ENCODE peak calls at places on chromosomes 5 and 9, in five cellular contexts. U, C, J, Z and T are unnamed samples.

GRCh38 chr5:170644501-170644900 is 139.0 kb upstream of the GABRP start:
- DNase-seq in U (no peak), C (no peak), J (no peak), Z (no peak), T (no peak)

GRCh38 chr5:178545156-178545555 is 45.0 kb downstream of the COL23A1 start:
- DNase-seq in U (no peak), C (no peak), J (no peak), Z (no peak), T (no peak)

GRCh38 chr5:132687995-132688394 is 14.2 kb downstream of the IL4 start:
- DNase-seq in U (no peak), C (no peak), J (no peak), Z (no peak), T (no peak)

GRCh38 chr9:35935755-35936509 is 22.0 kb downstream of the OR2S2 start:
- DNase-seq in U (no peak), C (no peak), J (no peak), Z (no peak), T (no peak)

GRCh38 chr5:39218482-39219381 is 631 bp downstream of the FYB1 start:
- DNase-seq in U (no peak), C (no peak), J (no peak), Z (no peak), T (no peak)

GRCh38 chr9:123359106-123359505 is 3.1 kb downstream of the CRB2 start:
- DNase-seq in U (no peak), C (no peak), J (no peak), Z (no peak), T (no peak)

GRCh38 chr5:98603456-98603855 is 170.0 kb upstream of the RGMB start:
- DNase-seq in U (no peak), C (no peak), J (no peak), Z (no peak), T (no peak)

GRCh38 chr9:124202447-124202971 is 55.2 kb upstream of the NEK6 start:
- DNase-seq in U (no peak), C (no peak), J (no peak), Z (no peak), T (no peak)

GRCh38 chr5:172958268-172959046 is 767 bp upstream of the RPL26L1 start:
- DNase-seq in U (peak; percentile 29), C (peak; percentile 47), J (peak; percentile 95), Z (peak; percentile 33), T (peak; percentile 74)

GRCh38 chr9:106961623-106962022 is 98.7 kb downstream of the ZNF462 start:
- DNase-seq in U (no peak), C (no peak), J (no peak), Z (no peak), T (no peak)

GRCh38 chr5:59066367-59067163 is 483.7 kb downstream of the RAB3C start:
- DNase-seq in U (no peak), C (no peak), J (no peak), Z (no peak), T (no peak)
- TF ChIP-seq JUND in U (no peak), C (no peak), J (no peak), Z (no peak), T (no peak)

DNA sequence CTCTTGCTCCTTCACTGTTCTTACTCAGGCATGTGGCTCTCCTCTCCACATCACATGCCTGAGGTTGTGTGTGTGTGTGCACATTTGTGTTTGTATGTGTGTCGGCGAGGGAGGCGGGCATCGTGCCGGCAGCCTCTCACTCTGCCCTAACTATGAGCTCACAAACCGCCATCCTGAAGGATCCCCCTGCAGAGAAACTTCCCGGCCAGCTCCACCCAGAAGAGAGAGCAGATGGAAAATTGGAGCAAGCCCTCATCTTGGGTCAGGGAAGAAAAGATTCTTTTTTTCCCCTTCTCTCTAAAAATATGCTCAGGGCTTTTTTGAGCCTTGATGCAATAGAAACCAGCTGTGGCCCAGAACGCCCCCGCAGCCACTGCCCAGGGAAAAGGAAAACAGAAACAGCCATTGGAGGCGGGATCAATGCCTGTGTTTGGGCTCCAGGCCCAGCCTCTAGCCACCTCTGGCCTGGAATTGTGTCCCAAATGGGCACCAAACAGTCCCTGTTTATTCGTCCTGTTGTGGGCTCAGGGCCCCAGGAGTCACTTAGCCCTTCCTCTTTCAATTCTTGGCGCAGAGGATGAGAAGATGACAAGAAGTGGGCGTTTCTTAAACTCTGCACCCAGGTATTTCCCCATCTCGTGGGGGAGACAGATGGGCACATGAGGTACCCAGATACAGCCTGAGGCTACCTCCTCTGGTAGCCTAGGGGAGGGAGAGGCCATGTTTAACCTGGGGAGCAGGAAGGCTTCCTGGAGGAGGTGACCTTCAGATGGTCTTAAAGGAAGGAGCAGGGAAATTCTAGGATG is 151.5 kb downstream of the RGS3 start:
- DNase-seq in U (no peak), C (no peak), J (no peak), Z (no peak), T (no peak)
- TF ChIP-seq JUND in U (no peak), C (no peak), J (no peak), Z (no peak), T (no peak)

GRCh38 chr5:145345883-145346282 is 489.3 kb downstream of the PRELID2 start:
- DNase-seq in U (no peak), C (no peak), J (no peak), Z (no peak), T (no peak)

GRCh38 chr5:145347026-145347616 is 488.0 kb downstream of the PRELID2 start:
- DNase-seq in U (peak; percentile 23), C (peak; percentile 9), J (peak; percentile 24), Z (no peak), T (peak; percentile 17)

GRCh38 chr5:145350501-145350900 is 484.6 kb downstream of the PRELID2 start:
- DNase-seq in U (no peak), C (no peak), J (no peak), Z (no peak), T (no peak)
- TF ChIP-seq JUND in U (no peak), C (no peak), J (no peak), Z (no peak), T (no peak)

GRCh38 chr5:65479527-65479926 is 2.2 kb downstream of the ADAMTS6 start:
- DNase-seq in U (no peak), C (no peak), J (no peak), Z (no peak), T (no peak)
- TF ChIP-seq JUND in U (no peak), C (no peak), J (no peak), Z (no peak), T (no peak)

GRCh38 chr5:164998590-164998989 is 1493.2 kb downstream of the MAT2B start:
- DNase-seq in U (no peak), C (no peak), J (no peak), Z (no peak), T (no peak)

DNA sequence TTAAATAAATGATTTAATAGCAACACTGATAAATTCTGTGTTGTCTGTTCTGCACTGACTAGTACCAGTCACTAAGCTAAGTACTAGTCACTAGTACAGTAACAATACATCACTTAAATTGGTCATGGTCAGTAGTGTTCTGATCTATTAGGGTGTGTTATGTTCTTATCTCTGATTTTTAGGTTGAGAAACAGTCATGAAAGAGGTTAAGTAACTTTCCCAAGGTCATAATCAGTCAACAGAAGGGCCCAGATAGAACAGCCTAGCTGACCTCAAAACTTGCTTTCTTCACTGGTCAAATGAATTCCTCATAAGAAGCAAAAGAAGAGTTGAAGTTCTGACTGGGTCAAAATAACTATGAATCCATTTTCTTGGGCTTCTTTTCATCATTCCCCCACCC is 1492.7 kb downstream of the MAT2B start:
- DNase-seq in U (no peak), C (no peak), J (no peak), Z (no peak), T (no peak)
- TF ChIP-seq JUND in U (no peak), C (no peak), J (no peak), Z (no peak), T (no peak)

GRCh38 chr9:108142504-108143201 is 653.1 kb upstream of the KLF4 start:
- DNase-seq in U (no peak), C (no peak), J (no peak), Z (no peak), T (no peak)
- TF ChIP-seq JUND in U (no peak), C (no peak), J (no peak), Z (no peak), T (no peak)

GRCh38 chr5:61401726-61402125 is 69.7 kb downstream of the ZSWIM6 start:
- DNase-seq in U (no peak), C (no peak), J (no peak), Z (no peak), T (no peak)
- TF ChIP-seq JUND in U (no peak), C (no peak), J (no peak), Z (no peak), T (no peak)

DNA sequence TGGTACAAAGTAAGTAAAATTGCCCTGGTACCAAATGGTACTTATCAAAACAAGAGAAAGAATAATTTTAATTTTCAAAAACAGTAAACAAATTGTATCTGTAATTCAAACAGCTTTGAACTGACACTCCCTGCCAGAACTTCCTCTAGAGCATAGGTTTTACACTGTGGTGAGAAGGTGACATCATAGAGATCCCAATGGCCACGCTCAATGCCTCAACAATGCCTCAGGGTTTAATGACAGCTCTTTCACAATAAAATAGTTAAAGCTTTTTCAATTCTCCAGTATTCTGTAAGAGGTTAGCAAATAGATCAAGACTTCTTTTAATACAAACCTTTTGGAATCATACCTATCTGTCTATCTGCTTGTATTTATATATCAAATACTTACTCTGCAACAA is 437.1 kb downstream of the PRR16 start:
- DNase-seq in U (no peak), C (no peak), J (no peak), Z (no peak), T (peak; percentile 6)
- TF ChIP-seq JUND in U (no peak), C (no peak), J (no peak), Z (no peak), T (no peak)

DNA sequence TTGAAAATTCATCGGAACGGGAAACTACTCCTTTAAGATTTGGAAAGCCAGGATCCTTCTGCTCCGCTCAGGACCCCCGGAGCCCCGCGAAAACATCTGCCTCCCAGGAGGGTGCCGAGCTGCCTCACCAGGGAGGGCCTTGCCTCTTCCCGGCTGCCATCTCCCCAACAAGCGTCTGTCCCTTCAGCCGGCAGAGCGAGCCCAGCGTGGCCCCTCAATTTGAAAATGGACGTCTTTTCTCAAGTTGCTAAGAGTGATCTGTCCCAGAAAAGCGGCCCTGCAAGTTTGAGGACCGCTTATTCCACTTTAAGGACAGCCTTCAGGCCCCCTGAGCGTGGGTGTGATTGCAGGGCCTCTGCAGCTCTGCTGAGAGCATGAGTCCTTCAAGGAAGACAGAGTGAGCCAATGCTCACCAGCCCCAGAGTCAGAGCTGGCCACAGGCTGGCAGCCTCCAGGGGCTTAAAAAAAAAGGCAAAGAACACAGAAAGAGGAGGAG is 101.3 kb downstream of the PHF2 start:
- DNase-seq in U (no peak), C (no peak), J (peak; percentile 5), Z (no peak), T (no peak)
- TF ChIP-seq JUND in U (no peak), C (no peak), J (no peak), Z (no peak), T (no peak)